ENCODE peak calls at places on chromosomes 13 and 19, in eight cellular contexts. One of them, this sample, is unnamed.

GRCh38 chr19:47069795-47070194 is 21.4 kb upstream of the TMEM160 start:
- DNase-seq in tibial artery: no peak
- DNase-seq in MM.1S: no peak
- DNase-seq in hepatocyte: no peak
- DNase-seq in fibroblast of villous mesenchyme: no peak
- DNase-seq in HFF-Myc: no peak
- DNase-seq in Peyer's patch: no peak
- DNase-seq in BJ: no peak
- DNase-seq in this sample: no peak

GRCh38 chr13:81987677-81988357 is 1646.9 kb upstream of the SPRY2 start:
- DNase-seq in MM.1S: no peak
- DNase-seq in HFF-Myc: no peak
- DNase-seq in fibroblast of villous mesenchyme: no peak
- DNase-seq in hepatocyte: no peak
- DNase-seq in tibial artery: no peak
- DNase-seq in Peyer's patch: no peak
- DNase-seq in BJ: no peak
- DNase-seq in this sample: no peak

GRCh38 chr19:58054792-58055482 is 4.1 kb upstream of the ZNF135 start:
- DNase-seq in BJ: no peak
- DNase-seq in hepatocyte: no peak
- DNase-seq in Peyer's patch: no peak
- DNase-seq in HFF-Myc: no peak
- DNase-seq in tibial artery: no peak
- DNase-seq in fibroblast of villous mesenchyme: peak
- DNase-seq in MM.1S: no peak
- DNase-seq in this sample: peak

GRCh38 chr13:59266478-59267063 is 897.2 kb downstream of the DIAPH3 start:
- DNase-seq in fibroblast of villous mesenchyme: no peak
- DNase-seq in MM.1S: no peak
- DNase-seq in hepatocyte: no peak
- DNase-seq in Peyer's patch: no peak
- DNase-seq in HFF-Myc: no peak
- DNase-seq in BJ: no peak
- DNase-seq in tibial artery: no peak
- DNase-seq in this sample: peak

GRCh38 chr19:16871870-16872269 is 16.9 kb upstream of the F2RL3 start:
- DNase-seq in hepatocyte: no peak
- DNase-seq in BJ: no peak
- DNase-seq in tibial artery: no peak
- DNase-seq in Peyer's patch: no peak
- DNase-seq in fibroblast of villous mesenchyme: peak
- DNase-seq in HFF-Myc: no peak
- DNase-seq in MM.1S: no peak
- DNase-seq in this sample: no peak

GRCh38 chr19:54252845-54253244 is 4.2 kb downstream of the LILRB5 start:
- DNase-seq in MM.1S: no peak
- DNase-seq in BJ: no peak
- DNase-seq in fibroblast of villous mesenchyme: no peak
- DNase-seq in hepatocyte: no peak
- DNase-seq in HFF-Myc: no peak
- DNase-seq in Peyer's patch: no peak
- DNase-seq in tibial artery: no peak
- DNase-seq in this sample: no peak

GRCh38 chr13:92656103-92656502 is 570.5 kb upstream of the GPC6 start:
- DNase-seq in MM.1S: no peak
- DNase-seq in hepatocyte: no peak
- DNase-seq in fibroblast of villous mesenchyme: no peak
- DNase-seq in Peyer's patch: no peak
- DNase-seq in HFF-Myc: no peak
- DNase-seq in BJ: no peak
- DNase-seq in tibial artery: no peak
- DNase-seq in this sample: no peak

GRCh38 chr13:26485288-26485687 is 72.2 kb upstream of the WASF3 start:
- DNase-seq in fibroblast of villous mesenchyme: no peak
- DNase-seq in Peyer's patch: no peak
- DNase-seq in HFF-Myc: no peak
- DNase-seq in tibial artery: no peak
- DNase-seq in MM.1S: no peak
- DNase-seq in hepatocyte: no peak
- DNase-seq in BJ: no peak
- DNase-seq in this sample: no peak

GRCh38 chr13:41459754-41460111 is 2.4 kb downstream of the RGCC start:
- DNase-seq in MM.1S: no peak
- DNase-seq in BJ: no peak
- DNase-seq in Peyer's patch: no peak
- DNase-seq in hepatocyte: no peak
- DNase-seq in tibial artery: no peak
- DNase-seq in fibroblast of villous mesenchyme: no peak
- DNase-seq in HFF-Myc: no peak
- DNase-seq in this sample: no peak

GRCh38 chr13:41460930-41461329 is 3.6 kb downstream of the RGCC start:
- DNase-seq in HFF-Myc: no peak
- DNase-seq in BJ: no peak
- DNase-seq in tibial artery: no peak
- DNase-seq in MM.1S: no peak
- DNase-seq in Peyer's patch: no peak
- DNase-seq in hepatocyte: no peak
- DNase-seq in fibroblast of villous mesenchyme: no peak
- DNase-seq in this sample: no peak

GRCh38 chr13:41457589-41458186 is 338 bp downstream of the RGCC start:
- DNase-seq in hepatocyte: peak
- DNase-seq in fibroblast of villous mesenchyme: no peak
- DNase-seq in BJ: no peak
- DNase-seq in Peyer's patch: no peak
- DNase-seq in MM.1S: peak
- DNase-seq in HFF-Myc: no peak
- DNase-seq in tibial artery: no peak
- DNase-seq in this sample: no peak

GRCh38 chr13:41458187-41458938 is 1.0 kb downstream of the RGCC start:
- DNase-seq in Peyer's patch: peak
- DNase-seq in hepatocyte: peak
- DNase-seq in fibroblast of villous mesenchyme: no peak
- DNase-seq in BJ: no peak
- DNase-seq in HFF-Myc: no peak
- DNase-seq in MM.1S: peak
- DNase-seq in tibial artery: no peak
- DNase-seq in this sample: no peak

DNA sequence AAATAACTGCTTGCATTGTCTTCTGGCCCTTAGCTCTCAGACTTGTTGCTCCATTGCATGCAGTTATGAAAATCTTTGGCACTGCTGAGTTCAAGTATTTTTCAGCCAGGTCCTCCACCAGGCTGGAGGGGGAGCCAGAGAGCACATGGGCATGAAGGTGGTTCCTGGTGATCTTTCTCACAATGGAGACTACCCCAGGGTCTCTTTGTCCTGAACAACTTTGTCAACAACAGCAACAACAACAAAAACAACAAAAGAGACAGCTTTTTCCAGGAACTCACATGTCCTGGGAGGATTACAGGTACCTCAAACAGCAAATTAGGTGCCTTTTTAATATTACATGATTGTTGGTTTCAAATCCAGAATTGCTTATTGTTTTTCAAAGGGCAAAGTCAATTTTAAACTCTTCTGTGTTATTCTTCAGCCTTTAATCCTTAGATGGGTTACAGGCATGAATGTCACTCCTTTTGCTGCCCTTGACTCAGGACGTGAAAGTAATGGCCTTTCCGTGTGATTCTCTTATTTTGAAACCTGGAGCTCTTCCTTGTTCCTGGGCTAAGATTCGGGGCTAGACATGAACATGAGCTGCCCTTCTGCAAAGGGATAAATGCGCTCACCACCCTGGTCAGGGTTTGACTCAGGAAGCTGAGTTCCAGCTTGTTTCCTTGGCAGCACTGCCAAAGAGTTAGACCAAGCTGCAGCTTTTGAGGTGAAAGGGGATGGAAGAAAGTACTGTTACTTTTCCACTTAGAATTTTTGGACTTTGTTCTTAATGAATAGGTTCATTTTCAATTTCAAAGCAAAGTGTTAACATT is 1.8 kb downstream of the RGCC start:
- DNase-seq in fibroblast of villous mesenchyme: peak
- DNase-seq in HFF-Myc: no peak
- DNase-seq in MM.1S: peak
- DNase-seq in hepatocyte: peak
- DNase-seq in Peyer's patch: peak
- DNase-seq in BJ: no peak
- DNase-seq in tibial artery: peak
- DNase-seq in this sample: peak
- H3K4me3 ChIP-seq in fibroblast of villous mesenchyme: peak
- H3K4me3 ChIP-seq in HFF-Myc: peak
- H3K4me3 ChIP-seq in MM.1S: peak
- H3K4me3 ChIP-seq in hepatocyte: no peak
- H3K4me3 ChIP-seq in Peyer's patch: peak
- H3K4me3 ChIP-seq in BJ: peak
- H3K4me3 ChIP-seq in tibial artery: peak
- H3K4me3 ChIP-seq in this sample: peak

DNA sequence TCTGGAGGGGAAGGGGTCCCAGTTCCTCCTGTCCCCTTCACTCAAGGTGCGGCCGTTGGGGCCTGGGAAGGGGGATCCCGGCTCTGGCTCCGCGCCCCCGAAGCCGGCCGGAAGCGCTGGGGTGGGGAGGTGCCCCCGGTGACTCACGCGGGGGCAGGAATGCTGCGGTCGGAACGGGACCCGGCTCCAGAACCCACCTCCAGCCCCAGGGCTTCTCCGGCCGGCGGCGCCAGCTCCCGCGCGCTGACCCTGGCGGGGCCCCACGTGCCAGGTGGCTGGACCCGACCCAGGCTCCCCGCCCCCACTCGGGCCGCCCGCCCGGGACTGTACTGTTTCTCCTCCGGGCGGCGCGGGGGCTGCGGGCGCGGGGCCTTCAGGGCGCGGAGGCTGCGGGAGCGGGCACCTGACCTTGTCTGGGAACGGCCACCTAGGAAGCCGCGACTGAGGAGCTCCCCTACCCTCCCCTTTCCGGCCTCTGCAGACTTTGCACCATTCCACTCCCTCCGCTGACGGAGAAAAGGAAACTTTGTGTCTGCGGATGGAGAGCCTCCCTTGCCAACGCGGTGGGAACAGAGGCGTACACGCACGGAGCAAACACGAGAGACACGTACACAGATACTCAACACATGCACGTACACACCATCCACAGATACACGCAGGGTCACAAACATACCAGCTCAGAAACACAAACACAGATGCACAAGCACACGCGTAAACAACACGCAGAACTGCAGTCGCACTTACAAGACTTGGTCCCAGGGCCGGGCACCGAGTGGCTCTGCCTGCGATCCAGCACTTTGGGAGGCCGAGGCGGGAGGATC is 7.2 kb downstream of the AXL start:
- DNase-seq in hepatocyte: peak
- DNase-seq in MM.1S: no peak
- DNase-seq in Peyer's patch: peak
- DNase-seq in tibial artery: peak
- DNase-seq in fibroblast of villous mesenchyme: peak
- DNase-seq in HFF-Myc: no peak
- DNase-seq in BJ: peak
- DNase-seq in this sample: peak
- TF ChIP-seq CTCF in hepatocyte: peak
- TF ChIP-seq CTCF in MM.1S: no peak
- TF ChIP-seq CTCF in Peyer's patch: peak
- TF ChIP-seq CTCF in tibial artery: no peak
- TF ChIP-seq CTCF in fibroblast of villous mesenchyme: no peak
- TF ChIP-seq CTCF in HFF-Myc: no peak
- TF ChIP-seq CTCF in BJ: no peak
- TF ChIP-seq CTCF in this sample: peak

GRCh38 chr19:7871530-7872305 is 2.5 kb downstream of the PRR36 start:
- DNase-seq in MM.1S: no peak
- DNase-seq in Peyer's patch: peak
- DNase-seq in fibroblast of villous mesenchyme: peak
- DNase-seq in HFF-Myc: peak
- DNase-seq in tibial artery: peak
- DNase-seq in hepatocyte: peak
- DNase-seq in BJ: peak
- DNase-seq in this sample: peak
- H3K4me3 ChIP-seq in MM.1S: no peak
- H3K4me3 ChIP-seq in Peyer's patch: no peak
- H3K4me3 ChIP-seq in fibroblast of villous mesenchyme: peak
- H3K4me3 ChIP-seq in HFF-Myc: peak
- H3K4me3 ChIP-seq in tibial artery: peak
- H3K4me3 ChIP-seq in hepatocyte: no peak
- H3K4me3 ChIP-seq in BJ: peak
- H3K4me3 ChIP-seq in this sample: peak

GRCh38 chr19:1109697-1110671 is 6.2 kb downstream of the GPX4 start:
- DNase-seq in BJ: no peak
- DNase-seq in Peyer's patch: no peak
- DNase-seq in tibial artery: no peak
- DNase-seq in fibroblast of villous mesenchyme: no peak
- DNase-seq in MM.1S: no peak
- DNase-seq in HFF-Myc: no peak
- DNase-seq in hepatocyte: no peak
- DNase-seq in this sample: no peak

GRCh38 chr19:1112254-1113208 is 8.7 kb downstream of the GPX4 start:
- DNase-seq in Peyer's patch: no peak
- DNase-seq in BJ: no peak
- DNase-seq in MM.1S: no peak
- DNase-seq in HFF-Myc: no peak
- DNase-seq in tibial artery: no peak
- DNase-seq in fibroblast of villous mesenchyme: no peak
- DNase-seq in hepatocyte: no peak
- DNase-seq in this sample: no peak

GRCh38 chr19:1109032-1109541 is 5.3 kb downstream of the GPX4 start:
- DNase-seq in Peyer's patch: no peak
- DNase-seq in hepatocyte: no peak
- DNase-seq in MM.1S: no peak
- DNase-seq in fibroblast of villous mesenchyme: no peak
- DNase-seq in tibial artery: no peak
- DNase-seq in HFF-Myc: no peak
- DNase-seq in BJ: no peak
- DNase-seq in this sample: no peak

GRCh38 chr19:1111641-1112253 is 8.0 kb downstream of the GPX4 start:
- DNase-seq in BJ: no peak
- DNase-seq in HFF-Myc: no peak
- DNase-seq in hepatocyte: no peak
- DNase-seq in Peyer's patch: no peak
- DNase-seq in tibial artery: no peak
- DNase-seq in fibroblast of villous mesenchyme: no peak
- DNase-seq in MM.1S: no peak
- DNase-seq in this sample: no peak

DNA sequence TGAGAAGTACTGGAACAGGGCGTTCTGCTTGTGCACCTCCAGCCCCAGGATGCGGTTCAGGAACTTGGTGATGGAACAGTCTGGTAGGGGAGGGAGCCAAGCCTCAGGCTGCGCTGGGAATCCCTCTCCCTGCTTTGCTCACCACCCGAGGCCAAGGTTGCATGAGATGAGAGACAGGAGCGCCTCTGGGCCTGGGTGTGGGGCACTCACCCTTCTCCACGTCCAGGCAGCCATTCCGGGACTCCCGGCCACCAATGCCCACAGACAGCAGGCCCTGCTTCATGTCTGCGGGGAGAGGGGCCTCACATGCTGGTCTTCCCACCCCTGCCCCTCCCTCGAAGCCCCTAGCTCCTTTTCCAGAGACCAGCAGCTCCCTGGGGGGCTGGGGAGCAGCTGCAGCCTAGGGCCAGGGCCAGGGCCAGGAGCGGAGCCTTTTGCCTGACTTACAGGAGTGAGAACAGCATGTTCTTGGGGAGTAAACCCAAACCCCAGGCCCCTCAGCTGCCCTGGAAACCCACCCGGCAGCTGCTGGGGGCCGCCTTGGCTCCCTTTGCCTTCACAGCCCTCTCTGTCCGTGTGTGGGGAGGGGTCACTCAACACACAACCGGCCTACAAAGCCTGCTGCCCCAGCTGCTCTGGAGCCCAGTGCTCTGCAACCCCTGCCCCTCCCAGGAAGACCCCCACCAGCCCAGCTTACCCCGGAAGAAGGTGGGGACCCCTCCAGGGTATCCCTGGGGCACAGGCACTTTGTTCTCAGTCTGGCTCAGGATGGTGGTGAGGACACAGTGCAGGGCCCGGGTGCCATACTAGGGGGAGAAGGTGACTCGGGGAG is 7.2 kb downstream of the GPX4 start:
- DNase-seq in BJ: no peak
- DNase-seq in Peyer's patch: no peak
- DNase-seq in HFF-Myc: no peak
- DNase-seq in hepatocyte: no peak
- DNase-seq in MM.1S: no peak
- DNase-seq in tibial artery: no peak
- DNase-seq in fibroblast of villous mesenchyme: no peak
- DNase-seq in this sample: no peak
- TF ChIP-seq CTCF in BJ: no peak
- TF ChIP-seq CTCF in Peyer's patch: no peak
- TF ChIP-seq CTCF in HFF-Myc: no peak
- TF ChIP-seq CTCF in hepatocyte: no peak
- TF ChIP-seq CTCF in MM.1S: no peak
- TF ChIP-seq CTCF in tibial artery: no peak
- TF ChIP-seq CTCF in fibroblast of villous mesenchyme: no peak
- TF ChIP-seq CTCF in this sample: no peak

This sample was measured in cardiac fibroblast.